ENCODE peak calls at places on chromosomes 3 and 15, in six cellular contexts. J, T, P, H, F and V are unnamed samples.

GRCh38 chr3:157128771-157129671 is 30.9 kb downstream of the CCNL1 start:
- DNase-seq in J (no peak), T (peak; percentile 30), P (peak; percentile 62), H (no peak), F (peak; percentile 79), V (no peak)

GRCh38 chr3:100004931-100005330 is 109.4 kb downstream of the FILIP1L start:
- DNase-seq in J (no peak), T (no peak), P (no peak), H (no peak), F (no peak), V (no peak)

GRCh38 chr3:139377378-139377777 is 12.1 kb downstream of the COPB2 start:
- DNase-seq in J (no peak), T (no peak), P (no peak), H (no peak), F (no peak), V (no peak)

GRCh38 chr15:34927726-34928125 is 41.8 kb downstream of the AQR start:
- DNase-seq in J (no peak), T (no peak), P (no peak), H (no peak), F (no peak), V (no peak)

GRCh38 chr15:58275785-58276184 is 137.6 kb downstream of the AQP9 start:
- DNase-seq in J (no peak), T (no peak), P (no peak), H (no peak), F (no peak), V (no peak)

GRCh38 chr15:58257776-58258325 is 119.7 kb downstream of the AQP9 start:
- DNase-seq in J (no peak), T (no peak), P (no peak), H (no peak), F (no peak), V (no peak)

GRCh38 chr15:65920825-65921309 is 51.6 kb downstream of the RAB11A start:
- DNase-seq in J (no peak), T (no peak), P (peak; percentile 44), H (no peak), F (no peak), V (no peak)

GRCh38 chr3:13420817-13421755 is 964 bp upstream of the NUP210 start:
- DNase-seq in J (peak; percentile 67), T (peak; percentile 77), P (no peak), H (no peak), F (peak; percentile 89), V (no peak)

GRCh38 chr3:46609074-46609735 is 3.1 kb upstream of the FAM240A start:
- DNase-seq in J (no peak), T (no peak), P (no peak), H (no peak), F (no peak), V (no peak)

GRCh38 chr3:184604039-184604955 is 42.7 kb downstream of the EPHB3 start:
- DNase-seq in J (no peak), T (no peak), P (no peak), H (no peak), F (no peak), V (no peak)

GRCh38 chr3:111173328-111173900 is 101.8 kb downstream of the NECTIN3 start:
- DNase-seq in J (no peak), T (no peak), P (no peak), H (no peak), F (no peak), V (no peak)

GRCh38 chr3:39907981-39908380 is 98.6 kb downstream of the MYRIP start:
- DNase-seq in J (no peak), T (no peak), P (peak; percentile 15), H (no peak), F (peak; percentile 76), V (no peak)

GRCh38 chr3:119524931-119525662 is 26.8 kb downstream of the TIMMDC1 start:
- DNase-seq in J (no peak), T (no peak), P (peak; percentile 6), H (no peak), F (no peak), V (no peak)

GRCh38 chr3:46163551-46163981 is 44.5 kb downstream of the CCR1 start:
- DNase-seq in J (no peak), T (no peak), P (no peak), H (no peak), F (no peak), V (no peak)

GRCh38 chr15:62254137-62254934 is 89.3 kb upstream of the C2CD4B start:
- DNase-seq in J (peak; percentile 8), T (peak; percentile 44), P (peak; percentile 34), H (peak; percentile 10), F (peak; percentile 79), V (no peak)

GRCh38 chr3:109729111-109729510 is 391.8 kb upstream of the DPPA4 start:
- DNase-seq in J (no peak), T (no peak), P (peak; percentile 6), H (no peak), F (no peak), V (no peak)

GRCh38 chr3:150830094-150830681 is 67.2 kb upstream of the SIAH2 start:
- DNase-seq in J (no peak), T (no peak), P (no peak), H (no peak), F (no peak), V (no peak)
- TF ChIP-seq CTCF in J (no peak), T (no peak), P (peak; percentile 16), H (peak; percentile 8), F (no peak), V (peak; percentile 0)

DNA sequence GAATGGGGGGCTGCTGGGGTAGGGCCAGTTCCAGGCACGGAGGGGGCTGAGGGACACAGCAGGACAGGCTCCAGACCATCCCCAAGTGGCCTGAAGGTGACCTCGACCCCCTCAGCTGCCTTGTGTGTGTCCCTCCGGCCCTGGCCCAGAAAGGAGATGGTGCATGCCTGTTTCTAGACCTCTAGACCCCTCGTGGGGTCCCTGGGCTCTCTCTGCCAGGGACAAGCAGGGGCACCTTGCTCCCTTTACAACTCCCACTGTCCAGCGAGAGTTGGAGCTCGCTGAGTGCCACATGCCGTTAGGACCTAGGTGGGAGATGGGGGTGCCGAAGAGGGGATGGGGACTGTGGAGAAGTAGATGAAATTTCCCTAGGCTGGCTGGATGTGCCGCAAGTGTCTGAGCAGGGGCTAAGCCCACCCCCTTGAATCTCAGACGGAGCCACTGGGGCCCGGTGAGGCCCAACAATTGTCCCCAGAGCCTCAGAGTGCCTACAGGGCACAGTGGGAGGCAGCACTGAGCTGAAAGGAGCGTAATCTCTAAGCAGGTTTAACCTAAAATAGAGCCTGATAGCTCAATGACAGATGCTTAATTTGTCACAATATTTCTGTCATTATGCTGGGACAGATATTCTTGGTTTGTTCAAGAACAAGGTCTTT is 23.7 kb upstream of the KLF13 start:
- DNase-seq in J (no peak), T (no peak), P (no peak), H (no peak), F (peak; percentile 70), V (no peak)
- TF ChIP-seq CTCF in J (no peak), T (no peak), P (peak; percentile 19), H (no peak), F (no peak), V (peak; percentile 6)

DNA sequence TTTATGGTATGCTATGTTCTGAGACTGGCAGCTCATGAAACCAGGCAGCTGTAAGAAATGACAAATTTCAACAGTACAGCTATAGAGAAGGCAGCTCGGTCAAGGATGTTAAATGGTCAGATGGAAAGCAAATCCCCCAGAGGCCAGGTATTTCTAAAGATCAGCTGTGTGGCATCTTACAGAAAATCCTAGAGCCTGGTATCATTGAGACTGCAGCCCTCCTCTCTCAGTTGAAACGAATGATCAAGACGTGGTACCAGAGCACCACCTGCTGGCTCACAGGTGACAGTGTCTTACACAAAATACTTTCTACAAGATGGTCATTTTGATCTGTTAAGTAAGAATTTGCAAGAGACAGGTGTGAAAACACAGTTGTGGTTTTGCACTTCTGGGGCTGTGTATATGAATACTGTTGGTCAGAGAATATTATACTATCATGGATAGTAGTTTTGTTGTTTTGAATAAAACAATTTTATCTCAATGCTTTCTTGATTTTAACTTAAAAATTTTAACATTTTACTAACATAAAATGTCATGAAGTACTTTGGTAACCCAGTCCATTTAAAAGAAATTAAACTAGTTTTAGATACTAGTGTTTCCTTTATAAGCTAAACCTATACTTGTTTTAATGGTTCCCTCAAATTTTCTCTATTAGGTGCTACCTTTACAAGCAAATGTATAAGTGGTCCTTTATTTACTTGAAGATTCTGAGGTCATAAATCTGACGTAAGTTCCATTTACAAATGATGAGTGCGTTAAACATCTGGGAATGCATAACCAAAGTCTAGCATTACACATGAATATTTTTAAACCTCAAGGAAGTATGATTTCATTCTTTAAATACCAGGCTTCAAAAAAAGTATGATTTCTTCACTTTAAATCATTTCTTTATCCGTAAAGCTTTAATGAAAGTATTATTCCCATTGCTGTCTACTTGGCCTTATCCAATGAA is 121.9 kb downstream of the PDZRN3 start:
- DNase-seq in J (no peak), T (peak; percentile 27), P (peak; percentile 92), H (peak; percentile 85), F (peak; percentile 81), V (no peak)
- TF ChIP-seq CTCF in J (peak; percentile 66), T (peak; percentile 67), P (peak; percentile 93), H (peak; percentile 85), F (peak; percentile 40), V (peak; percentile 70)

DNA sequence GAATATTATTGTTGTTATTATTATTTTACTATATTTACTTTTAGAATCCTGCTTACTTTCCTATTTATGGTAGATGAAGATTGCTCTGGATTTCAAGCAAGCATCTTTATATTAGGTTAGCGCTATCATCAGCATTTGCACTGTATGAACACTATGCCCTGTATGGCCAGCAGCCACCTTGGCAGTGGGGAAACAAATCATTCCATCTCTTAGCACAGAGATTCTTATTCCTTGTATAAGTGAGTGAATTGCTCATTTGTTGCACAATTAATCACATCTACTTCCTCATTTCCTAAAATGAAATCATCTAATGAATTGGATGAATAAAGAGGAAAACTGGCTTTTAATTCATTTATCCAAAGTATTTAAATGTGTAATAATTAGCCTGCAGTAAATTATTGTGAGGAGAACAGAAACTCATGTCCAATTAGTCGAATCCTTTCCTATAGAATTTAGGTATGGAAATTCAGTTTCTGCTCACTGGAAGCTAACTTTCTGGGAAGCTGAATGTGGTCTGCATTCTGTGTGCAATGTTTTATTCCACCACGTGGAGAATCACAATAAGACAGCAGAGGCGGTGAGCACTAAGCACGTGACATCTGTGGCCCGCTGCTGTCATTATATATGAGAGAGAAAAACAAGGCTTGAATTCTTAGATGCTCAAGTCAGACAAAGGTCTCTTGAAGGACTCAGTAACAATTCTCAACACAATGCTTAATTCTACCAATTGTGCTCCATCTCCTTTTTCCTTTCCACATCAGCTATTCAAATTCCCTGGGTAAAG is 93.4 kb downstream of the PEX5L start:
- DNase-seq in J (no peak), T (no peak), P (no peak), H (no peak), F (no peak), V (no peak)
- TF ChIP-seq CTCF in J (no peak), T (no peak), P (no peak), H (no peak), F (no peak), V (no peak)

GRCh38 chr15:57079907-57080750 is 161.7 kb downstream of the TCF12 start:
- DNase-seq in J (no peak), T (no peak), P (no peak), H (no peak), F (no peak), V (no peak)
- TF ChIP-seq CTCF in J (no peak), T (no peak), P (no peak), H (no peak), F (no peak), V (no peak)

DNA sequence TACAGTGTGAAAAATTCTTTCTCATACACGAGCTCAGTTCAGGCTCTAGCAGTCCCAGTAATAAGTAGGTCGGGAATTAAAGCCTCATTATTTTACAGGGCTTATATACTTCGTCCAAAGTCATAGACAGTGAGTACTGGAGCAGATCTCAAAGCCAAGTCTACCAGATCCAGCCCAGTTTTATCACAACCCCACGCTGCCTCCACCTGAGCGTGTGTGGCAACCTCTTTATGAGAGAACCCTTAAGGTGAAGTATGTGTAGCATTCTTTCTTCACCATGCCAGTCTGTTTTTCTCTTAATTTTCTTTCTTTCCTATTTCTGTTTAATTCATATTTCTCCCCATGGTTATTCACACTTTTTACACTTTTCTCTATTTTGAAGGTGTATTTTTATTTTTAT is 574.6 kb upstream of the ARPP21 start:
- DNase-seq in J (no peak), T (no peak), P (no peak), H (no peak), F (no peak), V (no peak)
- TF ChIP-seq CTCF in J (no peak), T (no peak), P (no peak), H (no peak), F (no peak), V (no peak)